ENCODE peak calls at places on chromosome 18, in five cellular contexts. One of them, this sample, is unnamed.
A peak's percentile ranks its signal among the peaks of the same experiment; 100 is the strongest.

GRCh38 chr18:10072659-10073309 is 159.0 kb downstream of the VAPA start:
- DNase-seq in CD4-positive, alpha-beta T cell: no peak
- DNase-seq in fibroblast of lung: peak; percentile 60
- DNase-seq in CD8-positive, alpha-beta T cell: no peak
- DNase-seq in neural progenitor cell: no peak
- DNase-seq in this sample: no peak

GRCh38 chr18:76479351-76480238 is 15.4 kb downstream of the ZNF516 start:
- DNase-seq in CD4-positive, alpha-beta T cell: no peak
- DNase-seq in fibroblast of lung: no peak
- DNase-seq in CD8-positive, alpha-beta T cell: no peak
- DNase-seq in neural progenitor cell: no peak
- DNase-seq in this sample: no peak

GRCh38 chr18:9905401-9905922 is 8.4 kb upstream of the VAPA start:
- DNase-seq in CD4-positive, alpha-beta T cell: no peak
- DNase-seq in fibroblast of lung: no peak
- DNase-seq in CD8-positive, alpha-beta T cell: no peak
- DNase-seq in neural progenitor cell: no peak
- DNase-seq in this sample: no peak

GRCh38 chr18:76209597-76209996 is 285.4 kb downstream of the ZNF516 start:
- DNase-seq in CD4-positive, alpha-beta T cell: no peak
- DNase-seq in fibroblast of lung: peak; percentile 79
- DNase-seq in CD8-positive, alpha-beta T cell: no peak
- DNase-seq in neural progenitor cell: no peak
- DNase-seq in this sample: no peak

GRCh38 chr18:3652380-3653262 is 202.6 kb downstream of the TGIF1 start:
- DNase-seq in CD4-positive, alpha-beta T cell: no peak
- DNase-seq in fibroblast of lung: peak; percentile 99
- DNase-seq in CD8-positive, alpha-beta T cell: no peak
- DNase-seq in neural progenitor cell: no peak
- DNase-seq in this sample: no peak

GRCh38 chr18:68984342-68984741 is 186.5 kb downstream of the CCDC102B start:
- DNase-seq in CD4-positive, alpha-beta T cell: no peak
- DNase-seq in fibroblast of lung: no peak
- DNase-seq in CD8-positive, alpha-beta T cell: no peak
- DNase-seq in neural progenitor cell: no peak
- DNase-seq in this sample: no peak

GRCh38 chr18:32768646-32769206 is 4.1 kb downstream of the KLHL14 start:
- DNase-seq in CD4-positive, alpha-beta T cell: no peak
- DNase-seq in fibroblast of lung: no peak
- DNase-seq in CD8-positive, alpha-beta T cell: no peak
- DNase-seq in neural progenitor cell: no peak
- DNase-seq in this sample: no peak

GRCh38 chr18:45549296-45549695 is 66.0 kb upstream of the SLC14A2 start:
- DNase-seq in CD4-positive, alpha-beta T cell: no peak
- DNase-seq in fibroblast of lung: no peak
- DNase-seq in CD8-positive, alpha-beta T cell: no peak
- DNase-seq in neural progenitor cell: no peak
- DNase-seq in this sample: no peak

GRCh38 chr18:9619056-9619455 is 4.7 kb upstream of the PPP4R1 start:
- DNase-seq in CD4-positive, alpha-beta T cell: no peak
- DNase-seq in fibroblast of lung: peak; percentile 17
- DNase-seq in CD8-positive, alpha-beta T cell: no peak
- DNase-seq in neural progenitor cell: no peak
- DNase-seq in this sample: no peak

GRCh38 chr18:10121028-10121427 is 207.2 kb downstream of the VAPA start:
- DNase-seq in CD4-positive, alpha-beta T cell: no peak
- DNase-seq in fibroblast of lung: peak; percentile 25
- DNase-seq in CD8-positive, alpha-beta T cell: no peak
- DNase-seq in neural progenitor cell: no peak
- DNase-seq in this sample: no peak

GRCh38 chr18:66616523-66616983 is 12.7 kb upstream of the CDH19 start:
- DNase-seq in CD4-positive, alpha-beta T cell: no peak
- DNase-seq in fibroblast of lung: peak; percentile 7
- DNase-seq in CD8-positive, alpha-beta T cell: no peak
- DNase-seq in neural progenitor cell: peak; percentile 60
- DNase-seq in this sample: no peak

GRCh38 chr18:10122116-10122515 is 208.3 kb downstream of the VAPA start:
- DNase-seq in CD4-positive, alpha-beta T cell: no peak
- DNase-seq in fibroblast of lung: peak; percentile 90
- DNase-seq in CD8-positive, alpha-beta T cell: no peak
- DNase-seq in neural progenitor cell: no peak
- DNase-seq in this sample: no peak

GRCh38 chr18:46632401-46633089 is 24.5 kb downstream of the LOXHD1 start:
- DNase-seq in CD4-positive, alpha-beta T cell: no peak
- DNase-seq in fibroblast of lung: peak; percentile 85
- DNase-seq in CD8-positive, alpha-beta T cell: no peak
- DNase-seq in neural progenitor cell: no peak
- DNase-seq in this sample: no peak

GRCh38 chr18:64981915-64982314 is 768.9 kb upstream of the CDH7 start:
- DNase-seq in CD4-positive, alpha-beta T cell: no peak
- DNase-seq in fibroblast of lung: no peak
- DNase-seq in CD8-positive, alpha-beta T cell: no peak
- DNase-seq in neural progenitor cell: no peak
- DNase-seq in this sample: no peak

GRCh38 chr18:76602169-76602568 is 107.1 kb upstream of the ZNF516 start:
- DNase-seq in CD4-positive, alpha-beta T cell: no peak
- DNase-seq in fibroblast of lung: no peak
- DNase-seq in CD8-positive, alpha-beta T cell: no peak
- DNase-seq in neural progenitor cell: no peak
- DNase-seq in this sample: no peak

GRCh38 chr18:69612242-69612641 is 211.6 kb downstream of the DOK6 start:
- DNase-seq in CD4-positive, alpha-beta T cell: no peak
- DNase-seq in fibroblast of lung: no peak
- DNase-seq in CD8-positive, alpha-beta T cell: no peak
- DNase-seq in neural progenitor cell: no peak
- DNase-seq in this sample: no peak

GRCh38 chr18:75607701-75608100 is 180.2 kb upstream of the SMIM21 start:
- DNase-seq in CD4-positive, alpha-beta T cell: no peak
- DNase-seq in fibroblast of lung: peak; percentile 35
- DNase-seq in CD8-positive, alpha-beta T cell: no peak
- DNase-seq in neural progenitor cell: no peak
- DNase-seq in this sample: no peak

GRCh38 chr18:77000527-77000926 is 132.1 kb downstream of the MBP start:
- DNase-seq in CD4-positive, alpha-beta T cell: peak; percentile 41
- DNase-seq in fibroblast of lung: peak; percentile 13
- DNase-seq in CD8-positive, alpha-beta T cell: peak; percentile 40
- DNase-seq in neural progenitor cell: peak; percentile 64
- DNase-seq in this sample: peak; percentile 30

GRCh38 chr18:31680836-31681568 is 3.4 kb downstream of the B4GALT6 start:
- DNase-seq in CD4-positive, alpha-beta T cell: no peak
- DNase-seq in fibroblast of lung: no peak
- DNase-seq in CD8-positive, alpha-beta T cell: no peak
- DNase-seq in neural progenitor cell: no peak
- DNase-seq in this sample: no peak

GRCh38 chr18:21912339-21913239 is 172.0 kb downstream of the MIB1 start:
- DNase-seq in CD4-positive, alpha-beta T cell: no peak
- DNase-seq in fibroblast of lung: no peak
- DNase-seq in CD8-positive, alpha-beta T cell: no peak
- DNase-seq in neural progenitor cell: peak; percentile 54
- DNase-seq in this sample: no peak

GRCh38 chr18:6589979-6590725 is 139.4 kb upstream of the ARHGAP28 start:
- DNase-seq in CD4-positive, alpha-beta T cell: no peak
- DNase-seq in fibroblast of lung: no peak
- DNase-seq in CD8-positive, alpha-beta T cell: no peak
- DNase-seq in neural progenitor cell: no peak
- DNase-seq in this sample: no peak

GRCh38 chr18:70132999-70133398 is 72.5 kb downstream of the RTTN start:
- DNase-seq in CD4-positive, alpha-beta T cell: no peak
- DNase-seq in fibroblast of lung: peak; percentile 96
- DNase-seq in CD8-positive, alpha-beta T cell: no peak
- DNase-seq in neural progenitor cell: no peak
- DNase-seq in this sample: no peak

GRCh38 chr18:72675394-72675793 is 131.3 kb upstream of the CBLN2 start:
- DNase-seq in CD4-positive, alpha-beta T cell: no peak
- DNase-seq in fibroblast of lung: peak; percentile 57
- DNase-seq in CD8-positive, alpha-beta T cell: no peak
- DNase-seq in neural progenitor cell: peak; percentile 44
- DNase-seq in this sample: no peak

GRCh38 chr18:10089881-10090280 is 176.1 kb downstream of the VAPA start:
- DNase-seq in CD4-positive, alpha-beta T cell: no peak
- DNase-seq in fibroblast of lung: no peak
- DNase-seq in CD8-positive, alpha-beta T cell: no peak
- DNase-seq in neural progenitor cell: no peak
- DNase-seq in this sample: no peak

GRCh38 chr18:57150828-57151227 is 3.9 kb downstream of the BOD1L2 start:
- DNase-seq in CD4-positive, alpha-beta T cell: no peak
- DNase-seq in fibroblast of lung: no peak
- DNase-seq in CD8-positive, alpha-beta T cell: no peak
- DNase-seq in neural progenitor cell: peak; percentile 82
- DNase-seq in this sample: no peak
- H3K27me3 ChIP-seq in CD4-positive, alpha-beta T cell: peaks cover 16% of the 10 kb centered on the region
- H3K27me3 ChIP-seq in fibroblast of lung: no peaks in the 10 kb centered on the region
- H3K27me3 ChIP-seq in CD8-positive, alpha-beta T cell: no peaks in the 10 kb centered on the region
- H3K27me3 ChIP-seq in neural progenitor cell: no peaks in the 10 kb centered on the region
- H3K27me3 ChIP-seq in this sample: no peaks in the 10 kb centered on the region

GRCh38 chr18:49681387-49681786 is 119.5 kb downstream of the LIPG start:
- DNase-seq in CD4-positive, alpha-beta T cell: no peak
- DNase-seq in fibroblast of lung: no peak
- DNase-seq in CD8-positive, alpha-beta T cell: no peak
- DNase-seq in neural progenitor cell: no peak
- DNase-seq in this sample: no peak

GRCh38 chr18:49685231-49685942 is 123.5 kb downstream of the LIPG start:
- DNase-seq in CD4-positive, alpha-beta T cell: no peak
- DNase-seq in fibroblast of lung: peak; percentile 51
- DNase-seq in CD8-positive, alpha-beta T cell: no peak
- DNase-seq in neural progenitor cell: no peak
- DNase-seq in this sample: no peak

GRCh38 chr18:49677762-49678398 is 116.0 kb downstream of the LIPG start:
- DNase-seq in CD4-positive, alpha-beta T cell: no peak
- DNase-seq in fibroblast of lung: no peak
- DNase-seq in CD8-positive, alpha-beta T cell: no peak
- DNase-seq in neural progenitor cell: no peak
- DNase-seq in this sample: no peak

GRCh38 chr18:49678440-49678839 is 116.6 kb downstream of the LIPG start:
- DNase-seq in CD4-positive, alpha-beta T cell: no peak
- DNase-seq in fibroblast of lung: no peak
- DNase-seq in CD8-positive, alpha-beta T cell: no peak
- DNase-seq in neural progenitor cell: no peak
- DNase-seq in this sample: no peak

GRCh38 chr18:49682301-49683190 is 120.7 kb downstream of the LIPG start:
- DNase-seq in CD4-positive, alpha-beta T cell: no peak
- DNase-seq in fibroblast of lung: peak; percentile 55
- DNase-seq in CD8-positive, alpha-beta T cell: no peak
- DNase-seq in neural progenitor cell: no peak
- DNase-seq in this sample: no peak
- H3K27ac ChIP-seq in CD4-positive, alpha-beta T cell: no peak overlapping the region
- H3K27ac ChIP-seq in fibroblast of lung: no peak overlapping the region
- H3K27ac ChIP-seq in CD8-positive, alpha-beta T cell: no peak overlapping the region
- H3K27ac ChIP-seq in neural progenitor cell: no peak overlapping the region
- H3K27ac ChIP-seq in this sample: no peak overlapping the region

DNA sequence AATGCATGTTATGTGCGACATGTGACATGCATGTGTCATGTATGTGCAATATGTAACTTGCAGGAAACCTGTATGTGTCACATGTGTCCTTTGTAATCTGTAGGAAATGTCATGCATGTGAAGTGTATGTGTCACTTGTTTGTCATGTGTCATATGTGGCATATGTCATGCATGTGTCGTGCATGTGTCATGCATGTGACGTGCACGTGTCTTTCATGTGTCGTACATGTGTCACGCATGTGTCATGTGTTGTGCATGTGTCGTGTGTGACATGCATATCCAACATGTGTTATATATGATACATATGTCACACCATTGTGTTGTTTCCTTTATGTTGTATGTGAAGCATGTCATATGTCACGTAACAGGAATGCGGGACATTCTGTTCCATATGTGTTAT is 2153.2 kb upstream of the PIK3C3 start:
- DNase-seq in CD4-positive, alpha-beta T cell: no peak
- DNase-seq in fibroblast of lung: no peak
- DNase-seq in CD8-positive, alpha-beta T cell: no peak
- DNase-seq in neural progenitor cell: no peak
- DNase-seq in this sample: no peak
- H3K9me3 ChIP-seq in CD4-positive, alpha-beta T cell: no peaks in the 10 kb centered on the region
- H3K9me3 ChIP-seq in fibroblast of lung: peaks cover 19% of the 10 kb centered on the region
- H3K9me3 ChIP-seq in CD8-positive, alpha-beta T cell: no peaks in the 10 kb centered on the region
- H3K9me3 ChIP-seq in neural progenitor cell: no peaks in the 10 kb centered on the region
- H3K9me3 ChIP-seq in this sample: peaks cover 6% of the 10 kb centered on the region

GRCh38 chr18:78825168-78825567 is 154.4 kb upstream of the SALL3 start:
- DNase-seq in CD4-positive, alpha-beta T cell: no peak
- DNase-seq in fibroblast of lung: no peak
- DNase-seq in CD8-positive, alpha-beta T cell: no peak
- DNase-seq in neural progenitor cell: no peak
- DNase-seq in this sample: no peak
- H3K27me3 ChIP-seq in CD4-positive, alpha-beta T cell: no peaks in the 10 kb centered on the region
- H3K27me3 ChIP-seq in fibroblast of lung: no peaks in the 10 kb centered on the region
- H3K27me3 ChIP-seq in CD8-positive, alpha-beta T cell: no peaks in the 10 kb centered on the region
- H3K27me3 ChIP-seq in neural progenitor cell: no peaks in the 10 kb centered on the region
- H3K27me3 ChIP-seq in this sample: no peaks in the 10 kb centered on the region

GRCh38 chr18:55402731-55403405 is 185.1 kb downstream of the TCF4 start:
- DNase-seq in CD4-positive, alpha-beta T cell: no peak
- DNase-seq in fibroblast of lung: peak; percentile 38
- DNase-seq in CD8-positive, alpha-beta T cell: no peak
- DNase-seq in neural progenitor cell: no peak
- DNase-seq in this sample: no peak
- H3K27ac ChIP-seq in CD4-positive, alpha-beta T cell: no peak overlapping the region
- H3K27ac ChIP-seq in fibroblast of lung: peak overlapping the region; percentile 30
- H3K27ac ChIP-seq in CD8-positive, alpha-beta T cell: no peak overlapping the region
- H3K27ac ChIP-seq in neural progenitor cell: no peak overlapping the region
- H3K27ac ChIP-seq in this sample: no peak overlapping the region

GRCh38 chr18:78621141-78621540 is 358.5 kb upstream of the SALL3 start:
- DNase-seq in CD4-positive, alpha-beta T cell: no peak
- DNase-seq in fibroblast of lung: no peak
- DNase-seq in CD8-positive, alpha-beta T cell: no peak
- DNase-seq in neural progenitor cell: no peak
- DNase-seq in this sample: no peak
- H3K9me3 ChIP-seq in CD4-positive, alpha-beta T cell: no peaks in the 10 kb centered on the region
- H3K9me3 ChIP-seq in fibroblast of lung: no peaks in the 10 kb centered on the region
- H3K9me3 ChIP-seq in CD8-positive, alpha-beta T cell: no peaks in the 10 kb centered on the region
- H3K9me3 ChIP-seq in neural progenitor cell: no peaks in the 10 kb centered on the region
- H3K9me3 ChIP-seq in this sample: no peaks in the 10 kb centered on the region

DNA sequence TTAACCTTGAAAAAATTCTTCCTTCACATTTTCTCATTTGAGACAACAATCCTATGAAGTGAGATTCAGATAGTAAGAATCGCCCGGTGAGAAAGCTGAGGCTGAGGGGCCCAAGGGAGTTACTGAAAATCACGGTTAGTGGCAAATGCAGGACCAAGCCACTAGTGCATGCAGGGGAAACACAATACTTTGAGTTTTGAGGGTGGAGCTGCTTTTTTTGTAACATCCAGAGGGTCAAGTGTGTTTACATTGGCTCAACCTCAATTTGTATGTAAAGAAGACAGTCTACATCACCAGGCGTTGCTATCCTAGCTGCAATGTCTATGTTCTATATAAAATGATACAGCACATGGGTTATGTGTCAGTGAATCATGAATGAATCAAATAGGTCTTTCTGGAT is 29.1 kb upstream of the LMAN1 start:
- DNase-seq in CD4-positive, alpha-beta T cell: no peak
- DNase-seq in fibroblast of lung: no peak
- DNase-seq in CD8-positive, alpha-beta T cell: no peak
- DNase-seq in neural progenitor cell: peak; percentile 26
- DNase-seq in this sample: no peak
- H3K27me3 ChIP-seq in CD4-positive, alpha-beta T cell: no peaks in the 10 kb centered on the region
- H3K27me3 ChIP-seq in fibroblast of lung: no peaks in the 10 kb centered on the region
- H3K27me3 ChIP-seq in CD8-positive, alpha-beta T cell: peaks cover 3% of the 10 kb centered on the region
- H3K27me3 ChIP-seq in neural progenitor cell: no peaks in the 10 kb centered on the region
- H3K27me3 ChIP-seq in this sample: no peaks in the 10 kb centered on the region

This sample was measured in CD8-positive, alpha-beta memory T cell.